ENCODE peak calls at places on chromosome 5, in six cellular contexts. One of them, this sample, is unnamed.

GRCh38 chr5:137096149-137097103 is 402.7 kb downstream of the SPOCK1 start:
- DNase-seq in activated naive CD8-positive, alpha-beta T cell treated with anti-CD3 and anti-CD28 coated beads for 36 hours: no peak
- DNase-seq in naive thymus-derived CD4-positive, alpha-beta T cell: no peak
- DNase-seq in A549: peak
- DNase-seq in SHP77: no peak
- DNase-seq in esophagus squamous epithelium: no peak
- DNase-seq in this sample: peak

GRCh38 chr5:103259705-103260355 is 1.3 kb downstream of the MACIR start:
- DNase-seq in activated naive CD8-positive, alpha-beta T cell treated with anti-CD3 and anti-CD28 coated beads for 36 hours: no peak
- DNase-seq in naive thymus-derived CD4-positive, alpha-beta T cell: no peak
- DNase-seq in A549: peak
- DNase-seq in SHP77: peak
- DNase-seq in esophagus squamous epithelium: no peak
- DNase-seq in this sample: peak

GRCh38 chr5:61943718-61944117 is 362.3 kb upstream of the KIF2A start:
- DNase-seq in activated naive CD8-positive, alpha-beta T cell treated with anti-CD3 and anti-CD28 coated beads for 36 hours: no peak
- DNase-seq in naive thymus-derived CD4-positive, alpha-beta T cell: no peak
- DNase-seq in A549: no peak
- DNase-seq in SHP77: no peak
- DNase-seq in esophagus squamous epithelium: no peak
- DNase-seq in this sample: no peak

GRCh38 chr5:102536323-102536928 is 37.6 kb upstream of the SLCO6A1 start:
- DNase-seq in activated naive CD8-positive, alpha-beta T cell treated with anti-CD3 and anti-CD28 coated beads for 36 hours: no peak
- DNase-seq in naive thymus-derived CD4-positive, alpha-beta T cell: no peak
- DNase-seq in A549: no peak
- DNase-seq in SHP77: peak
- DNase-seq in esophagus squamous epithelium: no peak
- DNase-seq in this sample: peak

GRCh38 chr5:138024117-138024516 is 8.8 kb downstream of the FAM13B start:
- DNase-seq in activated naive CD8-positive, alpha-beta T cell treated with anti-CD3 and anti-CD28 coated beads for 36 hours: no peak
- DNase-seq in naive thymus-derived CD4-positive, alpha-beta T cell: no peak
- DNase-seq in A549: no peak
- DNase-seq in SHP77: no peak
- DNase-seq in esophagus squamous epithelium: no peak
- DNase-seq in this sample: no peak

GRCh38 chr5:115559524-115559923 is 14.9 kb upstream of the FEM1C start:
- DNase-seq in activated naive CD8-positive, alpha-beta T cell treated with anti-CD3 and anti-CD28 coated beads for 36 hours: no peak
- DNase-seq in naive thymus-derived CD4-positive, alpha-beta T cell: no peak
- DNase-seq in A549: no peak
- DNase-seq in SHP77: no peak
- DNase-seq in esophagus squamous epithelium: no peak
- DNase-seq in this sample: no peak

GRCh38 chr5:16515532-16515931 is 49.9 kb upstream of the ZNF622 start:
- DNase-seq in activated naive CD8-positive, alpha-beta T cell treated with anti-CD3 and anti-CD28 coated beads for 36 hours: no peak
- DNase-seq in naive thymus-derived CD4-positive, alpha-beta T cell: no peak
- DNase-seq in A549: no peak
- DNase-seq in SHP77: no peak
- DNase-seq in esophagus squamous epithelium: no peak
- DNase-seq in this sample: no peak

GRCh38 chr5:978693-979092 is 29.9 kb upstream of the NKD2 start:
- DNase-seq in activated naive CD8-positive, alpha-beta T cell treated with anti-CD3 and anti-CD28 coated beads for 36 hours: no peak
- DNase-seq in naive thymus-derived CD4-positive, alpha-beta T cell: no peak
- DNase-seq in A549: no peak
- DNase-seq in SHP77: no peak
- DNase-seq in esophagus squamous epithelium: no peak
- DNase-seq in this sample: no peak

GRCh38 chr5:113062869-113063508 is 86.4 kb downstream of the DCP2 start:
- DNase-seq in activated naive CD8-positive, alpha-beta T cell treated with anti-CD3 and anti-CD28 coated beads for 36 hours: no peak
- DNase-seq in naive thymus-derived CD4-positive, alpha-beta T cell: no peak
- DNase-seq in A549: no peak
- DNase-seq in SHP77: no peak
- DNase-seq in esophagus squamous epithelium: no peak
- DNase-seq in this sample: no peak

GRCh38 chr5:129904102-129904666 is at the start of gene CHSY3:
- DNase-seq in activated naive CD8-positive, alpha-beta T cell treated with anti-CD3 and anti-CD28 coated beads for 36 hours: peak
- DNase-seq in naive thymus-derived CD4-positive, alpha-beta T cell: no peak
- DNase-seq in A549: peak
- DNase-seq in SHP77: peak
- DNase-seq in esophagus squamous epithelium: peak
- DNase-seq in this sample: peak

GRCh38 chr5:139642891-139643871 is 5.0 kb upstream of the CXXC5 start:
- DNase-seq in activated naive CD8-positive, alpha-beta T cell treated with anti-CD3 and anti-CD28 coated beads for 36 hours: no peak
- DNase-seq in naive thymus-derived CD4-positive, alpha-beta T cell: no peak
- DNase-seq in A549: no peak
- DNase-seq in SHP77: no peak
- DNase-seq in esophagus squamous epithelium: no peak
- DNase-seq in this sample: peak

GRCh38 chr5:8953016-8953415 is 592.9 kb downstream of the SEMA5A start:
- DNase-seq in activated naive CD8-positive, alpha-beta T cell treated with anti-CD3 and anti-CD28 coated beads for 36 hours: no peak
- DNase-seq in naive thymus-derived CD4-positive, alpha-beta T cell: no peak
- DNase-seq in A549: no peak
- DNase-seq in SHP77: no peak
- DNase-seq in esophagus squamous epithelium: no peak
- DNase-seq in this sample: no peak

GRCh38 chr5:180868960-180869359 is 7.9 kb upstream of the ZFP62 start:
- DNase-seq in activated naive CD8-positive, alpha-beta T cell treated with anti-CD3 and anti-CD28 coated beads for 36 hours: peak
- DNase-seq in naive thymus-derived CD4-positive, alpha-beta T cell: peak
- DNase-seq in A549: peak
- DNase-seq in SHP77: peak
- DNase-seq in esophagus squamous epithelium: no peak
- DNase-seq in this sample: peak

GRCh38 chr5:15737036-15737821 is 237.2 kb downstream of the FBXL7 start:
- DNase-seq in activated naive CD8-positive, alpha-beta T cell treated with anti-CD3 and anti-CD28 coated beads for 36 hours: no peak
- DNase-seq in naive thymus-derived CD4-positive, alpha-beta T cell: no peak
- DNase-seq in A549: no peak
- DNase-seq in SHP77: no peak
- DNase-seq in esophagus squamous epithelium: no peak
- DNase-seq in this sample: no peak

GRCh38 chr5:107966216-107966615 is 295.5 kb upstream of the EFNA5 start:
- DNase-seq in activated naive CD8-positive, alpha-beta T cell treated with anti-CD3 and anti-CD28 coated beads for 36 hours: no peak
- DNase-seq in naive thymus-derived CD4-positive, alpha-beta T cell: no peak
- DNase-seq in A549: no peak
- DNase-seq in SHP77: no peak
- DNase-seq in esophagus squamous epithelium: no peak
- DNase-seq in this sample: no peak

GRCh38 chr5:95022967-95023695 is 261.8 kb downstream of the MCTP1 start:
- DNase-seq in activated naive CD8-positive, alpha-beta T cell treated with anti-CD3 and anti-CD28 coated beads for 36 hours: no peak
- DNase-seq in naive thymus-derived CD4-positive, alpha-beta T cell: no peak
- DNase-seq in A549: no peak
- DNase-seq in SHP77: no peak
- DNase-seq in esophagus squamous epithelium: no peak
- DNase-seq in this sample: peak

GRCh38 chr5:104652271-104652861 is 1089.8 kb upstream of the NUDT12 start:
- DNase-seq in activated naive CD8-positive, alpha-beta T cell treated with anti-CD3 and anti-CD28 coated beads for 36 hours: no peak
- DNase-seq in naive thymus-derived CD4-positive, alpha-beta T cell: no peak
- DNase-seq in A549: no peak
- DNase-seq in SHP77: no peak
- DNase-seq in esophagus squamous epithelium: no peak
- DNase-seq in this sample: peak

GRCh38 chr5:78269088-78269703 is 25.3 kb downstream of the AP3B1 start:
- DNase-seq in activated naive CD8-positive, alpha-beta T cell treated with anti-CD3 and anti-CD28 coated beads for 36 hours: no peak
- DNase-seq in naive thymus-derived CD4-positive, alpha-beta T cell: no peak
- DNase-seq in A549: peak
- DNase-seq in SHP77: no peak
- DNase-seq in esophagus squamous epithelium: no peak
- DNase-seq in this sample: peak

GRCh38 chr5:128436825-128437224 is 101.2 kb downstream of the FBN2 start:
- DNase-seq in activated naive CD8-positive, alpha-beta T cell treated with anti-CD3 and anti-CD28 coated beads for 36 hours: no peak
- DNase-seq in naive thymus-derived CD4-positive, alpha-beta T cell: no peak
- DNase-seq in A549: peak
- DNase-seq in SHP77: no peak
- DNase-seq in esophagus squamous epithelium: no peak
- DNase-seq in this sample: peak

This sample was measured in astrocyte of the hippocampus.